ENCODE peak calls at places on chromosomes 16 and 17, in six cellular contexts. O, Y, J, B, U and S are unnamed samples.

GRCh38 chr17:36641331-36641876 is 40.0 kb downstream of the MRM1 start:
- DNase-seq in O (no peak), Y (no peak), J (no peak), B (no peak), U (no peak), S (no peak)

GRCh38 chr16:81739503-81739902 is 39.6 kb upstream of the PLCG2 start:
- DNase-seq in O (no peak), Y (no peak), J (no peak), B (no peak), U (no peak), S (no peak)

GRCh38 chr16:73228649-73229048 is 180.7 kb upstream of the ZFHX3 start:
- DNase-seq in O (no peak), Y (no peak), J (no peak), B (no peak), U (no peak), S (peak)

GRCh38 chr17:8073627-8074485 is 13.7 kb downstream of the ALOX12B start:
- DNase-seq in O (peak), Y (peak), J (peak), B (no peak), U (peak), S (no peak)

GRCh38 chr17:77383613-77384608 is 243.1 kb downstream of the SEC14L1 start:
- DNase-seq in O (no peak), Y (no peak), J (no peak), B (no peak), U (no peak), S (no peak)

GRCh38 chr16:25481636-25482035 is 210.1 kb upstream of the HS3ST4 start:
- DNase-seq in O (no peak), Y (no peak), J (no peak), B (no peak), U (peak), S (no peak)

GRCh38 chr16:57732011-57732410 is 3.6 kb upstream of the KATNB1 start:
- DNase-seq in O (no peak), Y (no peak), J (no peak), B (peak), U (no peak), S (peak)

GRCh38 chr17:58504826-58505351 is 9.5 kb downstream of the MTMR4 start:
- DNase-seq in O (no peak), Y (no peak), J (no peak), B (no peak), U (no peak), S (no peak)

GRCh38 chr17:49995055-49995738 is at the start of gene DLX3:
- DNase-seq in O (peak), Y (peak), J (peak), B (peak), U (no peak), S (peak)

GRCh38 chr17:43695968-43696865 is 34.5 kb upstream of the MEOX1 start:
- DNase-seq in O (no peak), Y (no peak), J (no peak), B (no peak), U (no peak), S (no peak)

GRCh38 chr17:57257911-57258885 is 1.9 kb downstream of the MSI2 start:
- DNase-seq in O (peak), Y (no peak), J (no peak), B (no peak), U (no peak), S (no peak)

GRCh38 chr17:29615048-29615385 is 7.7 kb downstream of the CORO6 start:
- DNase-seq in O (no peak), Y (peak), J (no peak), B (no peak), U (no peak), S (no peak)